ENCODE peak calls at places on chromosomes 4 and X, in eight cellular contexts. P is fibroblast of mammary gland, C is endodermal cell, Y is GM13976, K is fibroblast of the aortic adventitia, S is GM13977, A is testis, X is cardiac muscle cell. O is an unnamed sample.

GRCh38 chr4:139144161-139144859 is 32.7 kb downstream of the ELF2 start:
- DNase-seq in P (peak), C (peak), A (peak), X (peak), K (peak), S (no peak), Y (no peak), O (peak)

GRCh38 chr4:139736661-139737060 is 71.0 kb downstream of the MGST2 start:
- DNase-seq in P (no peak), A (no peak), K (peak), Y (no peak), X (no peak), S (no peak), C (peak), O (no peak)

GRCh38 chr4:180031330-180031729 is 2211.9 kb upstream of the TENM3 start:
- DNase-seq in X (no peak), K (no peak), S (no peak), C (no peak), P (no peak), A (no peak), Y (no peak), O (no peak)

GRCh38 chrX:49269010-49269767 is 404 bp upstream of the PPP1R3F start:
- DNase-seq in C (peak), A (peak), Y (peak), P (peak), X (peak), K (peak), S (peak), O (peak)

GRCh38 chr4:79609853-79610252 is 201.8 kb upstream of the GK2 start:
- DNase-seq in P (no peak), A (no peak), C (no peak), X (no peak), K (no peak), Y (no peak), S (no peak), O (no peak)

GRCh38 chrX:10722804-10723364 is 102.5 kb upstream of the MID1 start:
- DNase-seq in C (peak), P (peak), S (peak), A (peak), Y (peak), X (peak), K (peak), O (peak)

GRCh38 chr4:149347139-149347538 is 468.5 kb downstream of the IQCM start:
- DNase-seq in P (peak), Y (no peak), C (no peak), S (no peak), A (no peak), K (peak), X (no peak), O (no peak)

GRCh38 chr4:184664445-184665210 is 15.1 kb downstream of the PRIMPOL start:
- DNase-seq in P (peak), S (no peak), K (no peak), C (peak), A (no peak), X (peak), Y (no peak), O (no peak)

GRCh38 chrX:84363674-84364073 is 138.6 kb downstream of the HDX start:
- DNase-seq in X (no peak), Y (no peak), K (no peak), C (no peak), S (no peak), P (peak), A (no peak), O (no peak)

GRCh38 chrX:153929576-153929975 is 3.5 kb upstream of the ARHGAP4 start:
- DNase-seq in P (no peak), Y (no peak), A (no peak), C (no peak), X (no peak), S (no peak), K (no peak), O (no peak)

GRCh38 chr4:15238720-15239119 is 189.1 kb upstream of the C1QTNF7 start:
- DNase-seq in S (peak), C (peak), K (peak), X (peak), A (peak), P (peak), Y (peak), O (no peak)

GRCh38 chr4:11423465-11423864 is 5.2 kb downstream of the HS3ST1 start:
- DNase-seq in P (no peak), S (no peak), Y (no peak), A (peak), X (no peak), C (peak), K (no peak), O (no peak)

GRCh38 chr4:2812985-2813384 is 20.1 kb downstream of the SH3BP2 start:
- DNase-seq in X (no peak), K (no peak), C (no peak), P (peak), Y (no peak), A (no peak), S (no peak), O (no peak)

GRCh38 chr4:62709618-62710252 is 1509.6 kb downstream of the ADGRL3 start:
- DNase-seq in S (peak), X (peak), C (no peak), P (peak), K (peak), Y (peak), A (peak), O (no peak)

GRCh38 chrX:123920065-123920785 is 41.3 kb upstream of the STAG2 start:
- DNase-seq in Y (no peak), C (no peak), S (no peak), K (peak), X (no peak), A (no peak), P (peak), O (no peak)

GRCh38 chrX:45952030-45952429 is 593.2 kb downstream of the ZNF674 start:
- DNase-seq in A (no peak), K (no peak), S (no peak), X (no peak), Y (no peak), P (no peak), C (peak), O (no peak)

GRCh38 chr4:102219143-102219542 is 126.1 kb downstream of the SLC39A8 start:
- DNase-seq in P (no peak), A (no peak), K (no peak), X (no peak), Y (no peak), S (no peak), C (no peak), O (no peak)

GRCh38 chr4:8267077-8267476 is 2.5 kb upstream of the HTRA3 start:
- DNase-seq in Y (peak), S (peak), A (peak), C (peak), X (peak), P (peak), K (peak), O (peak)

GRCh38 chrX:115177941-115178340 is 11.3 kb upstream of the RBMXL3 start:
- DNase-seq in P (peak), K (no peak), S (no peak), C (no peak), A (no peak), Y (no peak), X (no peak), O (no peak)

GRCh38 chr4:38730830-38731646 is 51.8 kb downstream of the TLR10 start:
- DNase-seq in Y (peak), P (peak), A (peak), C (peak), X (peak), S (peak), K (peak), O (peak)

GRCh38 chr4:74362347-74362746 is 2.6 kb upstream of the EREG start:
- DNase-seq in A (no peak), C (no peak), P (peak), K (no peak), X (no peak), S (no peak), Y (no peak), O (no peak)

GRCh38 chr4:40897557-40898203 is 147.9 kb downstream of the NSUN7 start:
- DNase-seq in P (peak), Y (peak), A (peak), S (peak), C (peak), X (peak), K (peak), O (no peak)

GRCh38 chrX:18984381-18985185 is 669 bp upstream of the PHKA2 start:
- DNase-seq in K (peak), S (peak), Y (peak), C (peak), X (peak), P (peak), A (peak), O (peak)

GRCh38 chr4:84150177-84150576 is 348.9 kb downstream of the NKX6-1 start:
- DNase-seq in Y (no peak), C (no peak), X (no peak), S (no peak), P (no peak), A (no peak), K (no peak), O (no peak)

GRCh38 chr4:1881709-1882108 is 10.5 kb downstream of the NSD2 start:
- DNase-seq in Y (no peak), A (no peak), K (no peak), C (no peak), X (no peak), S (no peak), P (no peak), O (no peak)

GRCh38 chrX:18607966-18608365 is 63.9 kb downstream of the RS1 start:
- DNase-seq in X (no peak), C (no peak), Y (no peak), P (no peak), S (no peak), A (no peak), K (no peak), O (no peak)

GRCh38 chrX:12767856-12768255 is 23.4 kb upstream of the PRPS2 start:
- DNase-seq in K (no peak), S (no peak), C (no peak), X (no peak), P (no peak), Y (no peak), A (no peak), O (no peak)

GRCh38 chr4:94403735-94404134 is 48.0 kb upstream of the PDLIM5 start:
- DNase-seq in Y (no peak), X (no peak), A (no peak), K (peak), C (no peak), S (no peak), P (no peak), O (no peak)

GRCh38 chrX:47361538-47362511 is 8.6 kb upstream of the ZNF157 start:
- DNase-seq in C (peak), A (peak), Y (peak), X (peak), S (peak), P (peak), K (peak), O (no peak)

GRCh38 chrX:17527135-17527701 is 152.2 kb downstream of the NHS start:
- DNase-seq in C (no peak), Y (no peak), X (no peak), P (no peak), S (no peak), A (peak), K (no peak), O (no peak)

GRCh38 chr4:161704653-161705052 is 459.1 kb downstream of the FSTL5 start:
- DNase-seq in K (no peak), A (no peak), C (no peak), P (no peak), X (no peak), Y (no peak), S (no peak), O (no peak)

GRCh38 chrX:115616943-115617563 is 56.1 kb downstream of the PLS3 start:
- DNase-seq in A (no peak), K (peak), Y (peak), X (no peak), C (peak), P (peak), S (peak), O (no peak)

GRCh38 chr4:15657366-15657765 is 2.2 kb upstream of the FBXL5 start:
- DNase-seq in P (no peak), A (no peak), Y (no peak), X (no peak), C (no peak), K (peak), S (no peak), O (no peak)

GRCh38 chrX:40104649-40105015 is 6.9 kb upstream of the BCOR start:
- DNase-seq in A (no peak), C (peak), P (peak), K (peak), X (peak), Y (peak), S (peak), O (no peak)

GRCh38 chr4:3010998-3011397 is 47.6 kb downstream of the GRK4 start:
- DNase-seq in S (no peak), Y (no peak), A (no peak), C (no peak), K (peak), X (no peak), P (peak), O (no peak)

DNA sequence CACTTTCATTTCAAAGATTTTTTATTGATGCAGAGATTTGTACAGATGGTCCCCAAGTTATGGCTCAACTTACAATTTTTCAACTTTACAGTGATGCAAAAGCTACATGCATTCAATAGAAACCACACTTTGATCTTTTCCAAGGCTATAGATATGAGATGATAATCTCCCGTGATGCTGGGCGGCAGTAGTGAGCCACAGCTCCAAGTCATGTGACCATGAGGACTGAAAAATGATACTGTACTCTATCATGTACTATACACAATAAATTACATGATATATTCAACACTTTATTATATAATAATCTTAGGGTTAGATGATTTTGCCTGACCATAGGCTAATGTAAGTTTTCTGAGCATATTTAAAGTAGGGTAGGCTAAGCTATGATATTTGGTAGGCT is 14.0 kb upstream of the GASK1B start:
- DNase-seq in Y (no peak), C (no peak), A (no peak), P (no peak), K (no peak), S (no peak), X (no peak), O (no peak)
- TF ChIP-seq CTCF in Y (no peak), C (no peak), A (no peak), P (no peak), K (no peak), S (no peak), X (no peak), O (no peak)

GRCh38 chr4:4395849-4396627 is 9.1 kb downstream of the NSG1 start:
- DNase-seq in C (peak), A (no peak), P (peak), Y (peak), K (no peak), X (peak), S (peak), O (no peak)
- TF ChIP-seq CTCF in C (peak), A (no peak), P (no peak), Y (no peak), K (no peak), X (peak), S (no peak), O (no peak)

GRCh38 chr4:85760521-85760920 is 285.6 kb downstream of the ARHGAP24 start:
- DNase-seq in Y (no peak), S (no peak), K (no peak), A (no peak), X (no peak), C (no peak), P (peak), O (no peak)

GRCh38 chr4:85759392-85759791 is 284.4 kb downstream of the ARHGAP24 start:
- DNase-seq in X (no peak), Y (no peak), K (no peak), C (no peak), S (no peak), A (no peak), P (peak), O (no peak)

GRCh38 chr4:85761803-85762202 is 286.9 kb downstream of the ARHGAP24 start:
- DNase-seq in C (no peak), K (peak), A (peak), X (no peak), S (no peak), P (peak), Y (no peak), O (no peak)

GRCh38 chr4:85755285-85755684 is 280.3 kb downstream of the ARHGAP24 start:
- DNase-seq in X (no peak), Y (no peak), C (no peak), A (no peak), K (no peak), P (no peak), S (no peak), O (no peak)

DNA sequence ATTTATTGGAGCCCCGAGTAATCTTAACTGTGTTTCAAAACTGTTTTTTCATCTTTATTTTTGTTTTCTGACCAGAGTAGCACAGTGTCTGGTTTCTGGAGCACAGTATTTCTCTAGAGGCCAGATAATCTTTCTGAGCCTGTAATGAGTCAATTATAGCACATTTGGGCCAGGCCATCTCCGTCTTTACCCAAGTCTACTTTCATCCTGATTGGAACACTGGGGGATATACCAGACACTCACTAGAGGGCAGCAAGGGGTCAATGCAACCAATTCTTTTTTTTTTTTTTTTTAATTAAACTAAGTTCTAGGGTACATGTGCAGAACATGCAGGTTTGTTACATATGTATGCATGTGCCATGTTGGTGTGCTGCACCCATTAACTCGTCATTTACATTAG is 282.0 kb downstream of the ARHGAP24 start:
- DNase-seq in A (no peak), X (peak), P (peak), Y (peak), S (peak), K (peak), C (peak), O (no peak)
- TF ChIP-seq CTCF in A (no peak), X (peak), P (peak), Y (peak), S (peak), K (peak), C (peak), O (no peak)

GRCh38 chr4:98092833-98093439 is 50.3 kb downstream of the STPG2 start:
- DNase-seq in Y (no peak), P (peak), C (no peak), A (no peak), X (peak), K (peak), S (no peak), O (no peak)
- TF ChIP-seq CTCF in Y (peak), P (peak), C (peak), A (no peak), X (peak), K (peak), S (peak), O (no peak)

GRCh38 chr4:153295131-153295755 is 49.2 kb upstream of the MND1 start:
- DNase-seq in C (no peak), P (no peak), K (no peak), X (no peak), S (no peak), A (no peak), Y (no peak), O (no peak)
- TF ChIP-seq CTCF in C (no peak), P (no peak), K (no peak), X (no peak), S (no peak), A (no peak), Y (no peak), O (no peak)

DNA sequence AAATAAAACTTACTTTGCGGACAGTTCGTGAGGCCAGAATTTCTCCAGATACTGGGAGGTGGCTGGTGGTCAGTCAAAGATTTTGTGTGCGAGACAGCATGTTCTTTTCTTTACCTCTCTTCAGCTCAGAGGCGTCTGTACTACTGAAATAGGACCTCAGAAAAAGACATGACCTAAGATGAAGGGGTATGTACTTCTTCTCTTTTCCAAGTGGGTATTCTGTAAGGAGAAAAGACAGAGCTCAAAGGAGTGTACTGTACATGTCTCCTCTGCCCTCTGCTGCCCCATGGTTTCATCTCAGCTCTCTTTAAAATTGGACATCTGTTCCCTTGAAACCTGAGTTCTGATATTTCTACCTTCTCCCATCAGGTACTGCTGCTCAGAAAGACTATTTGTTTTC is 38.1 kb downstream of the SEPTIN11 start:
- DNase-seq in Y (no peak), P (no peak), A (no peak), S (no peak), X (no peak), K (no peak), C (no peak), O (no peak)
- TF ChIP-seq CTCF in Y (no peak), P (no peak), A (no peak), S (no peak), X (peak), K (no peak), C (no peak), O (no peak)

GRCh38 chr4:120057416-120057815 is 9.2 kb downstream of the MAD2L1 start:
- DNase-seq in C (no peak), P (no peak), Y (no peak), K (no peak), X (no peak), S (no peak), A (no peak), O (no peak)
- TF ChIP-seq CTCF in C (no peak), P (no peak), Y (no peak), K (no peak), X (no peak), S (no peak), A (no peak), O (no peak)

GRCh38 chrX:113962338-113962737 is 621.5 kb upstream of the HTR2C start:
- DNase-seq in X (no peak), Y (no peak), A (no peak), P (no peak), S (no peak), K (no peak), C (no peak), O (no peak)

GRCh38 chrX:113954297-113954696 is 629.6 kb upstream of the HTR2C start:
- DNase-seq in Y (no peak), K (no peak), C (no peak), A (no peak), S (no peak), X (no peak), P (no peak), O (no peak)

GRCh38 chrX:113959912-113960626 is 623.8 kb upstream of the HTR2C start:
- DNase-seq in C (peak), Y (no peak), K (no peak), P (no peak), S (no peak), X (no peak), A (no peak), O (no peak)
- TF ChIP-seq CTCF in C (no peak), Y (no peak), K (no peak), P (no peak), S (no peak), X (no peak), A (no peak), O (no peak)

DNA sequence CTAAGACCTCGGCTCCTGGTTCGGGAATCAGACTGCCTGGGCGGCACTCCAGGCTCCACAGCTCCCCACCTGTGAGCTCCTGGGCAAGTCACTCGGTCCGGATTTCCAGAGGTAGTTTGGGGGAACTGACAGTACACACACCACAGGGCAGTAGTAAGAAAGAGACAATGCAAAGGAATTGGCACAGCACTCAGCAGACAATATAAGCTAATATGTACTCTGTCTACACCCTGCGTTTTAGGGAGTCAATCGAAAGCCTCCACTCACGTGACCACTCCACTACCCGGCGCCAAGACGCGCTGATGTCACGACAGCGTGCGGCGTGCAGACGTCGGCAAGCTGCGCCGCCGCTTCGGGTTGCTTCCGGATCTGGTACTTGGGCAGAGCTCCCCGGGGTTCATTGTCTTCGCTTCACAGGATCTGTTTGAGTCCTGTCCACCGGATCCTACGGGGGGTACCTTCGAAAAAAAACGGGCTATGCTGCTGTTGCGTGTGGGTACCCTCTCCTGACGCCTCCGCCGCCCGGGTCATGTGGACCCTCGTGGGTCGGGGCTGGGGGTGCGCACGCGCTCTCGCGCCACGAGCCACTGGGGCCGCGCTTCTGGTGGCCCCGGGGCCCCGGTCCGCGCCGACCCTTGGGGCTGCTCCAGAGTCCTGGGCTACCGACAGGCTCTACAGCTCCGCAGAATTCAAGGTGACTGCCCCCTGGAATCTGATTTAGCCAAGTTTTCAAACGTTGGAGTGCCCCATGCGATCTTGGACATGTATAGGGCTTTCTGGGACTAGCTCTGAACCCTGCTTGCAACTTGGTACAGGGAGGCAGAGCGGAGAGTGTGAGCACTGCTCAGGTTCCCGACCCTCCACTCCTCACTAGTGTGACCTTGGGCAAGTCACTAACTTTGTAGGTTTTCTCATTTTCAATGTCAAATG is at the start of gene GUF1:
- DNase-seq in X (peak), S (peak), K (peak), P (peak), A (peak), Y (peak), C (peak), O (peak)
- TF ChIP-seq CTCF in X (peak), S (no peak), K (no peak), P (no peak), A (no peak), Y (no peak), C (peak), O (no peak)

O was measured in omental fat pad.